ENCODE peak calls at places on chromosome 19, in four cellular contexts. C is RWPE1; P is neural crest cell; B is stimulated activated CD4-positive, alpha-beta T cell treated with anti-CD3 and anti-CD28 coated beads, Interleukin-4, amount 100 ng/mL, for 1 hour. Q is an unnamed sample.

GRCh38 chr19:1045247-1045603 is 5.3 kb downstream of the ABCA7 start:
- DNase-seq in C (no peak), P (no peak), B (peak), Q (no peak)

GRCh38 chr19:40716031-40716654 is 543 bp downstream of the COQ8B start:
- DNase-seq in C (peak), P (no peak), B (peak), Q (peak)

GRCh38 chr19:2259331-2259730 is 3.1 kb upstream of the JSRP1 start:
- DNase-seq in C (no peak), P (no peak), B (no peak), Q (no peak)

GRCh38 chr19:34482380-34483250 is 1.1 kb downstream of the WTIP start:
- DNase-seq in C (peak), P (peak), B (no peak), Q (no peak)

GRCh38 chr19:6164906-6165531 is 29.6 kb downstream of the ACSBG2 start:
- DNase-seq in C (peak), P (no peak), B (no peak), Q (no peak)

GRCh38 chr19:49098795-49099194 is 13.5 kb downstream of the SNRNP70 start:
- DNase-seq in C (no peak), P (no peak), B (no peak), Q (no peak)

GRCh38 chr19:47001584-47001983 is 18.1 kb upstream of the NPAS1 start:
- DNase-seq in C (no peak), P (no peak), B (no peak), Q (no peak)

GRCh38 chr19:45076851-45077730 is 813 bp upstream of the ZNF296 start:
- DNase-seq in C (no peak), P (no peak), B (no peak), Q (no peak)

GRCh38 chr19:2113436-2114211 is 16.9 kb downstream of the IZUMO4 start:
- DNase-seq in C (peak), P (no peak), B (no peak), Q (no peak)

GRCh38 chr19:43362179-43362578 is 8.7 kb downstream of the CD177 start:
- DNase-seq in C (no peak), P (no peak), B (no peak), Q (peak)

GRCh38 chr19:19278315-19278714 is 5.2 kb upstream of the TM6SF2 start:
- DNase-seq in C (no peak), P (no peak), B (no peak), Q (no peak)

GRCh38 chr19:6802336-6803035 is 30.0 kb downstream of the VAV1 start:
- DNase-seq in C (no peak), P (no peak), B (peak), Q (peak)

GRCh38 chr19:50890422-50891252 is 17.4 kb downstream of the KLK2 start:
- DNase-seq in C (peak), P (no peak), B (no peak), Q (no peak)

GRCh38 chr19:47067215-47067847 is 18.9 kb upstream of the TMEM160 start:
- DNase-seq in C (no peak), P (no peak), B (no peak), Q (no peak)

GRCh38 chr19:15813916-15814315 is 1.5 kb downstream of the OR10H1 start:
- DNase-seq in C (no peak), P (no peak), B (no peak), Q (no peak)

GRCh38 chr19:13998426-13998825 is 7.7 kb downstream of the RFX1 start:
- DNase-seq in C (no peak), P (no peak), B (no peak), Q (no peak)

GRCh38 chr19:46776927-46777911 is 11.2 kb downstream of the SLC1A5 start:
- DNase-seq in C (peak), P (no peak), B (no peak), Q (no peak)

GRCh38 chr19:18437481-18438330 is at the start of gene ISYNA1:
- DNase-seq in C (no peak), P (no peak), B (peak), Q (no peak)

GRCh38 chr19:55362990-55363716 is at the start of gene GARIN5B:
- DNase-seq in C (no peak), P (no peak), B (no peak), Q (no peak)